ENCODE peak calls at places on chromosomes 13 and 19, in four cellular contexts. L is fibroblast of pulmonary artery, N is T-helper 1 cell, V is NCI-H1105 treated with DMSO at 0.1 percent for 48 hours. X is an unnamed sample.

GRCh38 chr19:6579450-6580178 is 11.3 kb downstream of the CD70 start:
- DNase-seq in L (no peak), N (no peak), V (no peak), X (no peak)

GRCh38 chr19:51461723-51462161 is 3.5 kb upstream of the SIGLEC8 start:
- DNase-seq in L (no peak), N (no peak), V (no peak), X (no peak)

GRCh38 chr13:65410791-65411190 is 1819.3 kb downstream of the PCDH9 start:
- DNase-seq in V (no peak), N (no peak), L (no peak), X (no peak)

GRCh38 chr19:2064788-2065524 is 13.9 kb upstream of the MKNK2 start:
- DNase-seq in N (no peak), V (no peak), L (no peak), X (no peak)

GRCh38 chr13:36344173-36344572 is 2.0 kb downstream of the SPART start:
- DNase-seq in L (peak), V (no peak), N (no peak), X (no peak)

GRCh38 chr19:4233282-4233853 is 4.0 kb downstream of the EBI3 start:
- DNase-seq in L (peak), V (no peak), N (peak), X (peak)

GRCh38 chr19:15374796-15375440 is 4.7 kb downstream of the AKAP8 start:
- DNase-seq in V (no peak), L (no peak), N (no peak), X (no peak)

GRCh38 chr13:67267136-67267535 is 37.0 kb upstream of the PCDH9 start:
- DNase-seq in N (no peak), L (peak), V (no peak), X (peak)

GRCh38 chr19:55590621-55591020 is 8.7 kb downstream of the FIZ1 start:
- DNase-seq in L (no peak), N (no peak), V (no peak), X (no peak)

GRCh38 chr13:59061621-59062020 is 1102.1 kb downstream of the DIAPH3 start:
- DNase-seq in N (no peak), L (no peak), V (no peak), X (no peak)

GRCh38 chr13:94342436-94343242 is 136.8 kb downstream of the DCT start:
- DNase-seq in V (no peak), N (no peak), L (no peak), X (peak)

GRCh38 chr13:99432637-99433542 is 68.4 kb upstream of the TM9SF2 start:
- DNase-seq in L (peak), V (no peak), N (peak), X (peak)

GRCh38 chr13:108533842-108534241 is 95.6 kb upstream of the MYO16 start:
- DNase-seq in N (no peak), L (no peak), V (peak), X (no peak)

GRCh38 chr19:18594096-18594823 is 5.7 kb downstream of the REX1BD start:
- DNase-seq in V (peak), L (peak), N (peak), X (peak)

GRCh38 chr19:41431426-41432386 is 4.5 kb upstream of the B3GNT8 start:
- DNase-seq in N (no peak), L (peak), V (no peak), X (peak)

GRCh38 chr13:32650705-32651311 is 64.6 kb downstream of the PDS5B start:
- DNase-seq in V (peak), N (peak), L (peak), X (peak)

GRCh38 chr13:43792456-43792855 is 5.7 kb upstream of the ENOX1 start:
- DNase-seq in N (no peak), L (peak), V (no peak), X (no peak)

GRCh38 chr13:35566340-35566739 is 89.9 kb upstream of the MAB21L1 start:
- DNase-seq in V (no peak), N (no peak), L (peak), X (no peak)

GRCh38 chr13:106651442-106651841 is 83.5 kb upstream of the ARGLU1 start:
- DNase-seq in L (peak), V (no peak), N (no peak), X (no peak)

GRCh38 chr13:111947026-111947810 is 119.7 kb upstream of the SOX1 start:
- DNase-seq in L (no peak), N (no peak), V (peak), X (no peak)

GRCh38 chr13:113926301-113926761 is 47.5 kb downstream of the C13orf46 start:
- DNase-seq in V (no peak), L (peak), N (no peak), X (no peak)

GRCh38 chr19:29145756-29146155 is 67.2 kb downstream of the UQCRFS1 start:
- DNase-seq in L (no peak), V (no peak), N (no peak), X (no peak)

GRCh38 chr13:28744091-28744536 is 25.3 kb upstream of the SLC46A3 start:
- DNase-seq in N (no peak), V (no peak), L (peak), X (peak)

GRCh38 chr19:14517840-14518505 is at the start of gene DNAJB1:
- DNase-seq in L (peak), N (peak), V (peak), X (peak)

GRCh38 chr13:75368167-75368566 is 113.8 kb downstream of the TBC1D4 start:
- DNase-seq in N (no peak), V (no peak), L (peak), X (peak)

GRCh38 chr19:38711726-38712153 is 32.5 kb downstream of the CAPN12 start:
- DNase-seq in N (no peak), L (peak), V (no peak), X (peak)

GRCh38 chr19:48556163-48556562 is 4.2 kb downstream of the SULT2B1 start:
- DNase-seq in L (peak), V (no peak), N (no peak), X (peak)

GRCh38 chr19:3368441-3368795 is 2.0 kb downstream of the NFIC start:
- DNase-seq in L (no peak), V (no peak), N (no peak), X (no peak)

GRCh38 chr13:110885966-110886365 is 28.9 kb downstream of the ANKRD10 start:
- DNase-seq in V (no peak), N (no peak), L (no peak), X (no peak)

X was measured in brain microvascular endothelial cell.